ENCODE peak calls at places on chromosomes 6 and 20, in seven cellular contexts. Y is A673, J is nephron progenitor cell, O is AG09319, P is B cell, B is uterus, T is stomach. D is an unnamed sample.

GRCh38 chr6:150499882-150500312 is 99.8 kb upstream of the PLEKHG1 start:
- DNase-seq in P (no peak), O (no peak), J (no peak), Y (no peak), T (no peak), B (no peak), D (no peak)

GRCh38 chr6:159760602-159761057 is 1.2 kb upstream of the ACAT2 start:
- DNase-seq in T (no peak), B (no peak), Y (peak), J (peak), O (no peak), P (no peak), D (no peak)

GRCh38 chr20:49485563-49485962 is 3.1 kb upstream of the KCNB1 start:
- DNase-seq in J (no peak), O (no peak), B (no peak), P (no peak), T (no peak), Y (no peak), D (no peak)

GRCh38 chr6:166830185-166830890 is 126.0 kb downstream of the RNASET2 start:
- DNase-seq in J (no peak), Y (no peak), O (no peak), B (no peak), T (no peak), P (peak), D (peak)

GRCh38 chr6:98574991-98575390 is 259.4 kb upstream of the POU3F2 start:
- DNase-seq in P (no peak), B (no peak), O (no peak), Y (no peak), J (no peak), T (no peak), D (no peak)

GRCh38 chr20:61737346-61737745 is 328.3 kb downstream of the TAF4 start:
- DNase-seq in P (no peak), B (no peak), Y (no peak), O (no peak), T (no peak), J (no peak), D (no peak)

GRCh38 chr6:90695316-90695715 is 108.4 kb upstream of the MAP3K7 start:
- DNase-seq in P (no peak), T (no peak), Y (peak), O (no peak), B (no peak), J (no peak), D (no peak)

GRCh38 chr6:33671381-33672072 is 40.0 kb downstream of the UQCC2 start:
- DNase-seq in B (no peak), P (no peak), Y (no peak), J (no peak), T (no peak), O (no peak), D (no peak)

GRCh38 chr20:9215539-9215938 is 146.7 kb downstream of the PLCB4 start:
- DNase-seq in O (no peak), B (no peak), Y (peak), T (no peak), J (no peak), P (no peak), D (no peak)

GRCh38 chr6:10373642-10374359 is 41.1 kb downstream of the TFAP2A start:
- DNase-seq in Y (no peak), J (no peak), P (no peak), T (no peak), O (no peak), B (no peak), D (no peak)

GRCh38 chr6:74851598-74851997 is 354.3 kb downstream of the COL12A1 start:
- DNase-seq in J (no peak), Y (no peak), O (peak), B (no peak), P (no peak), T (no peak), D (no peak)

GRCh38 chr6:21100959-21101358 is 492.6 kb upstream of the SOX4 start:
- DNase-seq in O (no peak), P (no peak), B (no peak), Y (no peak), J (no peak), T (no peak), D (no peak)

GRCh38 chr20:49831022-49831769 is 18.6 kb downstream of the SLC9A8 start:
- DNase-seq in Y (no peak), P (no peak), O (no peak), J (no peak), T (no peak), B (no peak), D (no peak)

GRCh38 chr6:83592770-83593394 is 80.5 kb downstream of the PRSS35 start:
- DNase-seq in J (no peak), O (no peak), Y (peak), T (no peak), B (no peak), P (peak), D (peak)

GRCh38 chr20:46056970-46057855 is 28.2 kb downstream of the SLC12A5 start:
- DNase-seq in O (no peak), B (peak), Y (peak), T (no peak), J (peak), P (peak), D (peak)

GRCh38 chr6:161374971-161375873 is 101.4 kb upstream of the AGPAT4 start:
- DNase-seq in J (peak), O (no peak), P (no peak), Y (peak), B (peak), T (peak), D (no peak)

GRCh38 chr6:87029711-87030314 is 65.1 kb downstream of the CGA start:
- DNase-seq in T (no peak), O (peak), B (no peak), P (peak), J (no peak), Y (peak), D (peak)

DNA sequence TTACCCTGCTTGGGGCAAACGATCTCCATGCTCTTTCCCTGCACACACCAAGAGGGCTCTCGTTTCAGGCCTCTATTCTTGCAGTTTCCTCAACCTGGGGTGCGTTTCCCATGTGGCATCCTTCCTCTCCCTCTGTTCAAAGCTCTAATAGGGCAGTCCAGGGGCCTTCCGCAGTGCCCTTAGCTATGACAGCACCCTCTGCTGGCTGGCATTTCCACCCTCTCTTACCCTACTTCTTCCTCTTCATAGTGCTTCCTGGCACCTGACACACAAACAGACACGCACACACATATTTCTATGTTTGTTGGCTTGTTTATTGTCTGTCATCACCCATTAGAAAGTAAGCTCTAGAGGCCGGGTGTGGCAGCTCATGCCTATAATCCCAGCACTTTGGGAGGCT is 294.0 kb downstream of the CLIC5 start:
- DNase-seq in B (no peak), Y (no peak), P (no peak), T (no peak), O (no peak), J (no peak), D (no peak)
- TF ChIP-seq CTCF in B (no peak), Y (peak), P (no peak), T (no peak), O (no peak), J (no peak), D (no peak)

GRCh38 chr6:47603227-47603626 is 95.2 kb upstream of the ADGRF4 start:
- DNase-seq in B (no peak), J (no peak), O (no peak), P (no peak), T (no peak), Y (no peak), D (no peak)

GRCh38 chr6:47599512-47599911 is 98.9 kb upstream of the ADGRF4 start:
- DNase-seq in P (no peak), Y (no peak), B (no peak), J (no peak), T (no peak), O (no peak), D (no peak)

GRCh38 chr6:47598367-47598766 is 100.0 kb upstream of the ADGRF4 start:
- DNase-seq in T (no peak), Y (no peak), P (no peak), O (no peak), B (no peak), J (no peak), D (no peak)

GRCh38 chr6:47603995-47604394 is 94.4 kb upstream of the ADGRF4 start:
- DNase-seq in Y (no peak), P (no peak), B (no peak), J (no peak), O (no peak), T (no peak), D (no peak)
- TF ChIP-seq CTCF in Y (no peak), P (no peak), B (no peak), J (no peak), O (no peak), T (no peak), D (no peak)

GRCh38 chr6:162532283-162533008 is 195.1 kb downstream of the PRKN start:
- DNase-seq in B (no peak), P (no peak), J (no peak), Y (no peak), O (no peak), T (no peak), D (no peak)
- TF ChIP-seq CTCF in B (no peak), P (no peak), J (no peak), Y (no peak), O (no peak), T (no peak), D (no peak)

GRCh38 chr6:152378154-152378553 is 259.0 kb downstream of the SYNE1 start:
- DNase-seq in P (no peak), O (no peak), Y (no peak), T (no peak), B (no peak), J (no peak), D (no peak)
- TF ChIP-seq CTCF in P (no peak), O (no peak), Y (no peak), T (no peak), B (no peak), J (no peak), D (no peak)

GRCh38 chr6:30542915-30543314 is 13.4 kb downstream of the GNL1 start:
- DNase-seq in B (no peak), P (no peak), Y (no peak), T (no peak), J (no peak), O (no peak), D (no peak)
- TF ChIP-seq CTCF in B (no peak), P (peak), Y (no peak), T (no peak), J (no peak), O (no peak), D (no peak)

GRCh38 chr20:10309326-10309725 is 90.7 kb downstream of the SNAP25 start:
- DNase-seq in B (no peak), T (no peak), O (peak), J (no peak), P (no peak), Y (no peak), D (no peak)

GRCh38 chr20:10304474-10305046 is 85.9 kb downstream of the SNAP25 start:
- DNase-seq in P (no peak), Y (no peak), J (no peak), O (no peak), B (no peak), T (no peak), D (no peak)

GRCh38 chr20:10308652-10309051 is 90.0 kb downstream of the SNAP25 start:
- DNase-seq in J (no peak), P (no peak), Y (no peak), B (no peak), T (no peak), O (no peak), D (no peak)

GRCh38 chr20:10306440-10307358 is 88.1 kb downstream of the SNAP25 start:
- DNase-seq in T (no peak), J (no peak), P (no peak), O (peak), B (no peak), Y (peak), D (no peak)

DNA sequence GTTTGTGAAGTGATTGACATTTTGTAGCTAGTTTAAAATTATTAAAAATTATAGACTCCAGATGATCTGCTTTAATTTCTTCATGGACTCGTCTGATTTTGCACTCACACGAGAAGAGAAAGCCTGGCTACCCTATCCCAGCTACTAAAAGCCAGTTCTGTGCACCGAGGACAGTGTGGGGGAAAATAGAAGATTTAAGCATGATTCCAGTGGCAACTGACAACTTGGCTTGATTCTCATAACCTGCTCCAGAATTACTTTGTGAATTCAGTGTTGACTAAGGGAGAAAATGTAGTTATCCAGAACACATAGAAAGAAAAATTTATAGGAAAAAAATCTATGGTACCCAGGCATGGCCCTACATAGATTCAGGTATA is 88.7 kb downstream of the SNAP25 start:
- DNase-seq in P (no peak), B (no peak), O (no peak), Y (no peak), T (no peak), J (no peak), D (no peak)
- TF ChIP-seq CTCF in P (no peak), B (no peak), O (no peak), Y (no peak), T (no peak), J (no peak), D (no peak)

GRCh38 chr20:55415567-55416142 is 589.7 kb downstream of the CBLN4 start:
- DNase-seq in B (no peak), O (no peak), T (no peak), Y (peak), J (no peak), P (no peak), D (no peak)
- TF ChIP-seq CTCF in B (peak), O (no peak), T (no peak), Y (peak), J (peak), P (no peak), D (peak)

DNA sequence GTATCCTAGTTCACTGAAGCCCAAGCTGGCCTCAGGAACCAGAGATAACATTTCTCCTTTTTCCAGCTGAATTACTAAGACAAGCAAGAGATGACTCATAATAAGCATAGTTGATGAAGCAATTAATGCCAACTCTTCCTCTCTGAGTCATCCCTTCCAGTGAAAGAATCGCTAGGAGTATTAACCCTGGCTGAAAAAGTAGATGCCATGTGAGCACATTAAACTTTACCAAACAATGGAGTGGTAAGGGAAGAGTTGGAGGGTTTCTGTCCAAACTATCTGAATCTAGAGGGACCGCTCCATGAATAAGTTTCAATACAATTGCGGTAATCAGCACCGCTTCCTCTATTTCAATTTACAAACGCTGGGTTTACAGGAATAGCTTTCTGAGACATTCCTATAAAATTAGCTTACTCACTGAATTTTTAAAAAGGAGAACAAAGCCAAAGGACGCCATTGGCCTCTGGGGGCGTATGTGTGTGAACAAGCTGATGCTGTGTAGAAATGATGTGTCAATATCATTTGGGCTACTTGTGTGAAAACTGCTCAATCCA is 48.3 kb downstream of the ATXN1 start:
- DNase-seq in O (peak), J (no peak), B (peak), P (peak), T (no peak), Y (peak), D (peak)
- TF ChIP-seq CTCF in O (peak), J (no peak), B (peak), P (peak), T (no peak), Y (peak), D (peak)

DNA sequence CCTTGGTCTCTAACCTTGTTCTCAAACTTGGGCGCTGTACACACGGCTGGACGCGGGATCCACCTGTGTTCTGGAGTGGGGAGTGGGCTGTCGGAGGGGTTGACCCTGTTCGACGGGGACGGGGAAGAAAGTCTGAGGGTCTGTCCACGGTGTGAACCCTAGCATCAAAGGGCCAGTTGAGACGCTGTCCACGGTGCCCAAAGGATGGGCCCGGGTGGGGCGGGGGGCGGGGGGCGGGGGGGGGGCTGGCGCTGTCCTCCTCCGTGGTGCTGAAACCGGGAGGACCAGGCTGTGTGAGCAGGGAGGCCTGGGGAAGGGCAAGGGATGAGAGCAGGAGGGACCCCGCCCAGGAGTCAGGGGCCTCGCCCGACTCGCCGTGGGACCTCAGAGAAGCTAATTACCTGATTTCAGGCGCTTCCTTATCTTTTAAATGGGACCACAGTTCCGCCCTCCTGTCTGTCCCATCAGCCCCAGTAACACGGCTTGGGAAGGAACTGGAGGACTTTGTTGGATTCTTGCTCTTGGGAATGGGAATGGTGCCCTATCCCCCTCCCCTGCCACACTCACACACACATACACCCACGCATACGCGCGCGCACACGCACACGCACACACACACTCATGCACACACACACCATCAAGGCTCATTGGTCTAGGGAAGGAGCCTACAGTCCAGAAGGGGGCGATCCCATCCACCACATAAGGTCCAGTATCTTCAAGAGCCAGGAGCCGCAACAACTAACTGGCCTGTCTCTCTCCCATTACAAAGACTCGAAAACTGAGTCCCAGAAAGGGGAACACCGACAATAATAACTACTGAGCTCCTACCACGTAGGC is 1.0 kb upstream of the VSTM2L start:
- DNase-seq in J (peak), T (peak), Y (peak), O (peak), P (peak), B (peak), D (peak)
- TF ChIP-seq CTCF in J (no peak), T (peak), Y (peak), O (peak), P (no peak), B (no peak), D (peak)

GRCh38 chr6:2715737-2716136 is 35.0 kb downstream of the MYLK4 start:
- DNase-seq in O (no peak), Y (no peak), P (no peak), J (no peak), B (no peak), T (no peak), D (no peak)

GRCh38 chr6:2712102-2712501 is 38.6 kb downstream of the MYLK4 start:
- DNase-seq in Y (no peak), O (no peak), P (no peak), T (no peak), B (no peak), J (no peak), D (no peak)

GRCh38 chr6:2710412-2710811 is 40.3 kb downstream of the MYLK4 start:
- DNase-seq in B (no peak), T (no peak), P (no peak), J (no peak), O (no peak), Y (no peak), D (no peak)

GRCh38 chr6:2714359-2714895 is 36.3 kb downstream of the MYLK4 start:
- DNase-seq in Y (peak), T (no peak), J (no peak), B (no peak), O (peak), P (no peak), D (no peak)

DNA sequence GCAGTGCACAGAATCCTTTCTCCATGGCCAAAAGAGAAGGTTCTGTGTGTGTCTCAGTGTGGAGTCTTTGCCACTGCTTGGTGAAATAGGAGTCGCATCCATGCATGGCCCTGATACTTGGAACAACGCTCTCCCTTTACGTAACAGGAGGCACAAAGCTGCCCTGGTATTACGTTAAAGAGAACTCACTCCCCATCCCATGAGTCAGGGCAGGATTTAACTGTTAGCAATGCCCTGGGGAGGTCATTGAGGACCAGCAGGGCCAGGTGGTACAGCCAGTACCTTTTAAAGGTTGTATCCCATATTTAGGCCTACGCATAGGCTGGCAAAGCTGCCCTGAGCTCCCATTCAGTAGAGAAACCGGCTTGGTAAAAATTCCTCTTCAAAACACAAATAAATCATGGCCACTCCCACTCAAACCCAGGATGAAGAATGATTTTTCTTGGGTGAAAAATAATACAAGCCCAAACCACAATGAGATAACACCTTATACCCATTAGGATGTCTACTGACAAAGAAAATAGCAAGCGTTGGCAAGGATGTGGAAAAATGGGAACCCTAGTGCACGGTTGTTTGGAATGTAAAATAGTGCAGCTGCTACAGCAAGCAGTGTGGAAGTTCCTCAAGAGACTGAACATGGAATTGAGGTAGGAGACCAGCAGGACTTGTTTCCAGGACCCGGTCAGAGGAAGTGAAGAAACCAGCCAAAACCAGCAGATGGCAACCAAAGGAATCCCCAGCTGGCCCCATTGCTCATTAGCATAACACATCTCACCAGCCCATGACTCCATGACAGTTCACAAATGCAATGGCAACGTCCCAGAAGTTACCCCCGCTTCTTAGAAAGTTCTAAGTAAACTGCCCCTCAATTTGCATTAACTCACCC is 37.0 kb downstream of the MYLK4 start:
- DNase-seq in B (no peak), T (no peak), J (no peak), O (no peak), P (no peak), Y (peak), D (no peak)
- TF ChIP-seq CTCF in B (no peak), T (no peak), J (no peak), O (no peak), P (no peak), Y (no peak), D (no peak)

D was measured in GM10248.